ENCODE peak calls at places on chromosomes 2 and 18, in four cellular contexts. B, K, D and Q are unnamed samples. For H3K27me3 and H3K9me3, the result is how much of the 10 kb centered on the place peaks cover.

GRCh38 chr2:217160978-217161973 is 301.4 kb upstream of the TNP1 start:
- DNase-seq in B (no peak), K (no peak), D (no peak), Q (no peak)

GRCh38 chr2:175004730-175004979 is 526 bp downstream of the CHN1 start:
- DNase-seq in B (no peak), K (no peak), D (no peak), Q (no peak)

GRCh38 chr2:236959876-236960275 is 125.8 kb upstream of the COPS8 start:
- DNase-seq in B (peak), K (no peak), D (no peak), Q (no peak)

GRCh38 chr2:172462393-172463381 is 35.3 kb downstream of the ITGA6 start:
- DNase-seq in B (no peak), K (no peak), D (no peak), Q (no peak)

GRCh38 chr2:172403881-172404470 is 23.4 kb upstream of the ITGA6 start:
- DNase-seq in B (no peak), K (no peak), D (no peak), Q (no peak)

GRCh38 chr18:1846640-1847039 is 724.7 kb downstream of the METTL4 start:
- DNase-seq in B (no peak), K (no peak), D (no peak), Q (no peak)

GRCh38 chr2:127733816-127734537 is 32.7 kb downstream of the SFT2D3 start:
- DNase-seq in B (no peak), K (no peak), D (no peak), Q (no peak)

GRCh38 chr2:96527052-96527964 is 9.2 kb upstream of the ARID5A start:
- DNase-seq in B (no peak), K (no peak), D (no peak), Q (peak)

GRCh38 chr18:76580288-76580962 is 85.4 kb upstream of the ZNF516 start:
- DNase-seq in B (no peak), K (no peak), D (no peak), Q (no peak)

GRCh38 chr2:240913810-240914644 is 7.9 kb downstream of the CROCC2 start:
- DNase-seq in B (no peak), K (no peak), D (no peak), Q (peak)

GRCh38 chr2:179622635-179623034 is 238.8 kb downstream of the ZNF385B start:
- DNase-seq in B (no peak), K (no peak), D (no peak), Q (no peak)

GRCh38 chr2:34601561-34601960 is 1002.5 kb upstream of the FAM98A start:
- DNase-seq in B (no peak), K (no peak), D (no peak), Q (no peak)

GRCh38 chr18:21599585-21600525 is 649 bp downstream of the ESCO1 start:
- DNase-seq in B (peak), K (peak), D (no peak), Q (peak)

GRCh38 chr18:34048423-34048822 is 176.3 kb downstream of the NOL4 start:
- DNase-seq in B (no peak), K (no peak), D (no peak), Q (no peak)

GRCh38 chr18:31516432-31516831 is 18.5 kb downstream of the DSG2 start:
- DNase-seq in B (no peak), K (no peak), D (no peak), Q (no peak)

GRCh38 chr2:101500860-101501259 is 25.9 kb upstream of the RFX8 start:
- DNase-seq in B (no peak), K (no peak), D (no peak), Q (no peak)

GRCh38 chr2:111118455-111119003 is 2.2 kb upstream of the BCL2L11 start:
- DNase-seq in B (peak), K (no peak), D (no peak), Q (peak)

GRCh38 chr2:128375454-128375853 is 56.8 kb upstream of the HS6ST1 start:
- DNase-seq in B (no peak), K (peak), D (no peak), Q (peak)

GRCh38 chr2:215367647-215368492 is 56.0 kb downstream of the ATIC start:
- DNase-seq in B (no peak), K (no peak), D (no peak), Q (no peak)

GRCh38 chr2:23386422-23387220 is 1.6 kb downstream of the KLHL29 start:
- DNase-seq in B (no peak), K (no peak), D (no peak), Q (peak)

GRCh38 chr2:188682864-188683263 is 291.3 kb upstream of the COL3A1 start:
- DNase-seq in B (no peak), K (no peak), D (no peak), Q (no peak)

DNA sequence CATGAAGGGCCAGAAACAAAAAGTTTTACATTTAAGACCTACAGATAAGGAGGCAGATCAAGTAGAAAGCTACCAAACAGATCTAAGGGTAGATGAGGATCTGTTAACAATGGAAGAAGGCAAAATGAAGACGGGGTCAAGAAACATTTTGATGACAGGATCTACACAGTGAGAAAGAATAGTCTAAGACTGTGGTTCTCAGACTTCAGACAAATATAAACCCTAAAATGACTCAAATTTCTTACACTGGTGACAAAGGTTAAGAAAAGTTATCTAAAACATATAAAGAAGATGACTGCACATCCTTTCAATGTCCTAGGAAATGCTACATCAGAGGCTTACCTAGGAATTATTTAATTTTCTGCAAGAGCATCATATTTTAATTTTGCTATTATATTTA is 34.4 kb downstream of the TRIP12 start:
- DNase-seq in B (no peak), K (no peak), D (no peak), Q (no peak)
- H3K27me3 ChIP-seq in B (under half), K (under half), D (under half), Q (under half)

GRCh38 chr18:56065101-56065500 is 477.1 kb upstream of the TCF4 start:
- DNase-seq in B (no peak), K (no peak), D (no peak), Q (no peak)

GRCh38 chr18:56062931-56063330 is 474.9 kb upstream of the TCF4 start:
- DNase-seq in B (no peak), K (no peak), D (no peak), Q (no peak)

GRCh38 chr18:56066524-56067215 is 478.7 kb upstream of the TCF4 start:
- DNase-seq in B (no peak), K (no peak), D (no peak), Q (no peak)

DNA sequence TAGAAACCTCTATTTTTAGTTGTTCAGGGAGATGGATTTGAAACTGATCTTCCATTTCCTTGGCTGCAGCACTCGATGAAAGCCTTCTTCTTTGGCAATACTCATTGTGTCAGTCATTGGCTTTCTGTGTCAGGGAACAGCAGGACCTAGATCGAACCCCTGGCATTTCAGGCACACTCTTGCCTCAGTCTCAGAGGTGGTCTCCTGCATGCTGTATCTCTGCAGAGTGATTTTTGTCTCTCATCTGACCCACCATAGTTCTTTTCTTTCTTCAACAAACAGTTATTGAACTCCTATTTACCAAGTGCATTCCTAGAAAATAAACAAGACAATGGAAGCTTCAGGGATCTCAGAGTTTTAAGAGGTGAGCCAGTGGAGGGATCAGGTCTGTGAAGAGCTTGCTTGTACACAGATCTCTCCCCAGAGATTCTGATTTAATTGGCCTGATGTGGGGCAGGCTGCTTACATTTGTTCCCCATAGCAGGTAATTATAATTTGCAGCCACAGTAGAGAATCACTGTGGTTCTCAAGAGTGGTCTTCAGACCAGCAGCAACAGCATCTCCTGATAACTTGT is 473.1 kb upstream of the TCF4 start:
- DNase-seq in B (no peak), K (no peak), D (no peak), Q (no peak)
- H3K9me3 ChIP-seq in B (under half), K (under half), D (under half), Q (under half)

GRCh38 chr18:25734336-25734735 is 356.1 kb downstream of the SS18 start:
- DNase-seq in B (no peak), K (no peak), D (no peak), Q (no peak)
- TF ChIP-seq POLR2AphosphoS5 in B (no peak), K (no peak), D (no peak), Q (no peak)

GRCh38 chr2:166375205-166375735 is 474 bp downstream of the SCN9A start:
- DNase-seq in B (no peak), K (no peak), D (no peak), Q (no peak)

GRCh38 chr2:166376873-166377272 is 1.1 kb upstream of the SCN9A start:
- DNase-seq in B (no peak), K (no peak), D (no peak), Q (no peak)

GRCh38 chr2:166375736-166376487 is at the start of gene SCN9A:
- DNase-seq in B (peak), K (peak), D (no peak), Q (peak)

GRCh38 chr2:166373951-166374350 is 1.8 kb downstream of the SCN9A start:
- DNase-seq in B (no peak), K (no peak), D (no peak), Q (no peak)

GRCh38 chr2:166376488-166376828 is 714 bp upstream of the SCN9A start:
- DNase-seq in B (no peak), K (no peak), D (no peak), Q (no peak)
- H3K27me3 ChIP-seq in B (under half), K (under half), D (under half), Q (under half)

GRCh38 chr18:71022389-71022788 is 733.5 kb downstream of the SOCS6 start:
- DNase-seq in B (no peak), K (no peak), D (no peak), Q (no peak)
- H3K9me3 ChIP-seq in B (under half), K (under half), D (under half), Q (under half)

GRCh38 chr2:100105678-100106054 is 36.7 kb downstream of the AFF3 start:
- DNase-seq in B (no peak), K (no peak), D (no peak), Q (no peak)
- TF ChIP-seq POLR2AphosphoS5 in B (no peak), K (no peak), D (no peak), Q (no peak)

GRCh38 chr18:62827397-62827796 is 112.1 kb downstream of the PHLPP1 start:
- DNase-seq in B (no peak), K (no peak), D (no peak), Q (no peak)

GRCh38 chr18:62829936-62830335 is 114.6 kb downstream of the PHLPP1 start:
- DNase-seq in B (no peak), K (no peak), D (no peak), Q (no peak)

GRCh38 chr18:62832282-62832681 is 116.9 kb downstream of the PHLPP1 start:
- DNase-seq in B (no peak), K (no peak), D (no peak), Q (no peak)

GRCh38 chr18:62828091-62828640 is 112.8 kb downstream of the PHLPP1 start:
- DNase-seq in B (no peak), K (no peak), D (no peak), Q (no peak)

DNA sequence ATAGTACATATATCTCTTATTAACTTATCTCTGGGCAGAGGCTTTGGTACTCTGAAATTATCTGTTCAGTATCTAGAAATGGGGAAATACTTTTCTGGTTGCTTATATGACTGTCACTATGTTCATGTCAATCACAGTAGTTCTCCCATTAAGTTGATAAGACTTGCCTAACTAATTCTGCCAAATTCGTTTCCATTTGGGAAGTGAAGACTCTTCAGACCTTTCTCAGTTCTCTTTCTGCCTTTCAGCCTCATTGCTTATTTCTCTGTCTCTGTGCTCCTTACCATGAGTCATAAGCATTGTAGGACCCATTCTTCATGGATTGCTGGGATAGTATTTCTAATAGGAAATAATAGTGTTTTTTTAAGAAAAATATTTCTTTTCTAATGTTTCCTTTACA is 113.5 kb downstream of the PHLPP1 start:
- DNase-seq in B (no peak), K (no peak), D (no peak), Q (no peak)
- H3K27me3 ChIP-seq in B (under half), K (under half), D (under half), Q (under half)

GRCh38 chr2:119856469-119856901 is 96.8 kb downstream of the PTPN4 start:
- DNase-seq in B (no peak), K (no peak), D (no peak), Q (no peak)
- H3K9me3 ChIP-seq in B (under half), K (under half), D (under half), Q (under half)